ENCODE peak calls at places on chromosome 14, in nine cellular contexts. E, C, I, Y, P, U, W, F and G are unnamed samples.

GRCh38 chr14:103909531-103910261 is 18.6 kb upstream of the TDRD9 start:
- DNase-seq in Y (no peak), P (no peak), C (no peak), E (no peak), U (no peak), I (no peak), W (no peak), F (no peak), G (no peak)

GRCh38 chr14:34212574-34212973 is 249.5 kb downstream of the SPTSSA start:
- DNase-seq in W (no peak), E (no peak), Y (no peak), C (no peak), U (peak; percentile 21), I (no peak), F (no peak), P (no peak), G (no peak)

GRCh38 chr14:90060965-90061848 is 587 bp upstream of the KCNK13 start:
- DNase-seq in U (no peak), E (no peak), W (no peak), F (peak; percentile 33), C (no peak), I (peak; percentile 43), P (peak; percentile 75), Y (no peak), G (no peak)

GRCh38 chr14:73467800-73468199 is 9.5 kb upstream of the NUMB start:
- DNase-seq in F (no peak), Y (no peak), E (no peak), P (no peak), W (peak; percentile 58), U (no peak), C (no peak), I (no peak), G (no peak)

GRCh38 chr14:93772263-93772662 is 16.0 kb downstream of the PRIMA1 start:
- DNase-seq in W (no peak), U (no peak), F (no peak), I (no peak), P (no peak), C (no peak), Y (no peak), E (no peak), G (no peak)

GRCh38 chr14:26730929-26731618 is 133.2 kb upstream of the NOVA1 start:
- DNase-seq in C (peak; percentile 30), I (no peak), Y (no peak), P (no peak), W (peak; percentile 42), U (no peak), E (no peak), F (no peak), G (peak; percentile 4)

GRCh38 chr14:81331229-81332026 is 68.7 kb downstream of the STON2 start:
- DNase-seq in F (no peak), P (no peak), W (no peak), U (peak; percentile 57), Y (peak; percentile 70), I (no peak), C (no peak), E (no peak), G (no peak)

GRCh38 chr14:105859717-105860614 is 333.6 kb downstream of the TMEM121 start:
- DNase-seq in U (no peak), E (no peak), F (peak; percentile 3), P (no peak), I (no peak), W (no peak), C (no peak), Y (no peak), G (no peak)

GRCh38 chr14:32588448-32589320 is 259.6 kb downstream of the AKAP6 start:
- DNase-seq in U (no peak), Y (no peak), P (no peak), I (no peak), W (peak; percentile 74), F (no peak), E (no peak), C (peak; percentile 18), G (no peak)

GRCh38 chr14:98433436-98433835 is 838.6 kb downstream of the BCL11B start:
- DNase-seq in I (no peak), E (no peak), C (no peak), P (no peak), U (no peak), F (no peak), Y (no peak), W (no peak), G (no peak)

GRCh38 chr14:54291491-54292191 is 105.2 kb upstream of the CDKN3 start:
- DNase-seq in C (no peak), I (no peak), F (no peak), Y (peak; percentile 69), P (no peak), U (no peak), W (peak; percentile 71), E (no peak), G (peak; percentile 26)

GRCh38 chr14:87457727-87458126 is 535.3 kb downstream of the GALC start:
- DNase-seq in P (no peak), I (no peak), U (no peak), W (no peak), E (no peak), Y (no peak), C (no peak), F (no peak), G (no peak)